ENCODE peak calls at places on chromosomes 6 and 20, in nine cellular contexts. One of them, this sample, is unnamed. For H3K9me3, the result is how much of the 10 kb centered on the place peaks cover.

GRCh38 chr20:5833309-5833941 is 83.2 kb downstream of the SHLD1 start:
- DNase-seq in left ventricle myocardium inferior: no peak
- DNase-seq in small intestine: peak
- DNase-seq in lower lobe of right lung: no peak
- DNase-seq in uterus: no peak
- DNase-seq in mammary epithelial cell: no peak
- DNase-seq in sigmoid colon: no peak
- DNase-seq in astrocyte: no peak
- DNase-seq in stomach: no peak
- DNase-seq in this sample: no peak

GRCh38 chr6:24910331-24910849 is 25.4 kb downstream of the RIPOR2 start:
- DNase-seq in left ventricle myocardium inferior: peak
- DNase-seq in small intestine: no peak
- DNase-seq in lower lobe of right lung: peak
- DNase-seq in uterus: peak
- DNase-seq in mammary epithelial cell: peak
- DNase-seq in sigmoid colon: no peak
- DNase-seq in astrocyte: no peak
- DNase-seq in stomach: no peak
- DNase-seq in this sample: peak

GRCh38 chr6:155523821-155524238 is 68.2 kb upstream of the NOX3 start:
- DNase-seq in left ventricle myocardium inferior: no peak
- DNase-seq in small intestine: no peak
- DNase-seq in lower lobe of right lung: no peak
- DNase-seq in uterus: no peak
- DNase-seq in mammary epithelial cell: no peak
- DNase-seq in sigmoid colon: no peak
- DNase-seq in astrocyte: no peak
- DNase-seq in stomach: no peak
- DNase-seq in this sample: no peak

GRCh38 chr20:11032611-11033010 is 358.8 kb upstream of the JAG1 start:
- DNase-seq in left ventricle myocardium inferior: no peak
- DNase-seq in small intestine: no peak
- DNase-seq in lower lobe of right lung: no peak
- DNase-seq in uterus: no peak
- DNase-seq in mammary epithelial cell: no peak
- DNase-seq in sigmoid colon: no peak
- DNase-seq in astrocyte: no peak
- DNase-seq in stomach: no peak
- DNase-seq in this sample: no peak

GRCh38 chr20:50724851-50725721 is 6.3 kb upstream of the PARD6B start:
- DNase-seq in left ventricle myocardium inferior: peak
- DNase-seq in small intestine: no peak
- DNase-seq in lower lobe of right lung: no peak
- DNase-seq in uterus: peak
- DNase-seq in mammary epithelial cell: peak
- DNase-seq in sigmoid colon: peak
- DNase-seq in astrocyte: peak
- DNase-seq in stomach: peak
- DNase-seq in this sample: no peak

GRCh38 chr6:109978174-109979032 is at the start of gene GPR6:
- DNase-seq in left ventricle myocardium inferior: peak
- DNase-seq in small intestine: peak
- DNase-seq in lower lobe of right lung: peak
- DNase-seq in uterus: peak
- DNase-seq in mammary epithelial cell: peak
- DNase-seq in sigmoid colon: no peak
- DNase-seq in astrocyte: peak
- DNase-seq in stomach: peak
- DNase-seq in this sample: no peak

GRCh38 chr20:48538856-48539255 is 288.9 kb downstream of the PREX1 start:
- DNase-seq in left ventricle myocardium inferior: no peak
- DNase-seq in small intestine: no peak
- DNase-seq in lower lobe of right lung: no peak
- DNase-seq in uterus: no peak
- DNase-seq in mammary epithelial cell: peak
- DNase-seq in sigmoid colon: no peak
- DNase-seq in astrocyte: peak
- DNase-seq in stomach: no peak
- DNase-seq in this sample: no peak

GRCh38 chr6:63458480-63459115 is 113.7 kb upstream of the LOC128125822 start:
- DNase-seq in left ventricle myocardium inferior: no peak
- DNase-seq in small intestine: peak
- DNase-seq in lower lobe of right lung: no peak
- DNase-seq in uterus: no peak
- DNase-seq in mammary epithelial cell: no peak
- DNase-seq in sigmoid colon: no peak
- DNase-seq in astrocyte: no peak
- DNase-seq in stomach: no peak
- DNase-seq in this sample: no peak

GRCh38 chr6:34238507-34239239 is 2.0 kb downstream of the HMGA1 start:
- DNase-seq in left ventricle myocardium inferior: no peak
- DNase-seq in small intestine: no peak
- DNase-seq in lower lobe of right lung: peak
- DNase-seq in uterus: no peak
- DNase-seq in mammary epithelial cell: no peak
- DNase-seq in sigmoid colon: peak
- DNase-seq in astrocyte: no peak
- DNase-seq in stomach: no peak
- DNase-seq in this sample: no peak

GRCh38 chr6:111914617-111915016 is 41.4 kb upstream of the FYN start:
- DNase-seq in left ventricle myocardium inferior: no peak
- DNase-seq in small intestine: no peak
- DNase-seq in lower lobe of right lung: no peak
- DNase-seq in uterus: no peak
- DNase-seq in mammary epithelial cell: no peak
- DNase-seq in sigmoid colon: no peak
- DNase-seq in astrocyte: no peak
- DNase-seq in stomach: no peak
- DNase-seq in this sample: no peak

GRCh38 chr6:111918825-111919224 is 45.6 kb upstream of the FYN start:
- DNase-seq in left ventricle myocardium inferior: peak
- DNase-seq in small intestine: no peak
- DNase-seq in lower lobe of right lung: no peak
- DNase-seq in uterus: peak
- DNase-seq in mammary epithelial cell: no peak
- DNase-seq in sigmoid colon: no peak
- DNase-seq in astrocyte: peak
- DNase-seq in stomach: no peak
- DNase-seq in this sample: no peak

GRCh38 chr6:111912904-111913303 is 39.7 kb upstream of the FYN start:
- DNase-seq in left ventricle myocardium inferior: no peak
- DNase-seq in small intestine: no peak
- DNase-seq in lower lobe of right lung: no peak
- DNase-seq in uterus: no peak
- DNase-seq in mammary epithelial cell: no peak
- DNase-seq in sigmoid colon: no peak
- DNase-seq in astrocyte: no peak
- DNase-seq in stomach: no peak
- DNase-seq in this sample: no peak

GRCh38 chr6:111920581-111920980 is 47.3 kb upstream of the FYN start:
- DNase-seq in left ventricle myocardium inferior: no peak
- DNase-seq in small intestine: no peak
- DNase-seq in lower lobe of right lung: no peak
- DNase-seq in uterus: no peak
- DNase-seq in mammary epithelial cell: no peak
- DNase-seq in sigmoid colon: no peak
- DNase-seq in astrocyte: no peak
- DNase-seq in stomach: no peak
- DNase-seq in this sample: no peak

GRCh38 chr6:111916747-111917146 is 43.5 kb upstream of the FYN start:
- DNase-seq in left ventricle myocardium inferior: no peak
- DNase-seq in small intestine: no peak
- DNase-seq in lower lobe of right lung: no peak
- DNase-seq in uterus: no peak
- DNase-seq in mammary epithelial cell: peak
- DNase-seq in sigmoid colon: no peak
- DNase-seq in astrocyte: no peak
- DNase-seq in stomach: no peak
- DNase-seq in this sample: no peak
- H3K27ac ChIP-seq in left ventricle myocardium inferior: no peak
- H3K27ac ChIP-seq in small intestine: no peak
- H3K27ac ChIP-seq in lower lobe of right lung: no peak
- H3K27ac ChIP-seq in uterus: no peak
- H3K27ac ChIP-seq in mammary epithelial cell: no peak
- H3K27ac ChIP-seq in sigmoid colon: no peak
- H3K27ac ChIP-seq in astrocyte: no peak
- H3K27ac ChIP-seq in stomach: no peak
- H3K27ac ChIP-seq in this sample: no peak

GRCh38 chr20:29299811-29300578 is 1957.5 kb upstream of the DEFB115 start:
- DNase-seq in left ventricle myocardium inferior: no peak
- DNase-seq in small intestine: no peak
- DNase-seq in lower lobe of right lung: no peak
- DNase-seq in uterus: no peak
- DNase-seq in mammary epithelial cell: no peak
- DNase-seq in sigmoid colon: peak
- DNase-seq in astrocyte: no peak
- DNase-seq in stomach: no peak
- DNase-seq in this sample: no peak

GRCh38 chr20:29296256-29297230 is 1960.9 kb upstream of the DEFB115 start:
- DNase-seq in left ventricle myocardium inferior: no peak
- DNase-seq in small intestine: no peak
- DNase-seq in lower lobe of right lung: no peak
- DNase-seq in uterus: no peak
- DNase-seq in mammary epithelial cell: no peak
- DNase-seq in sigmoid colon: no peak
- DNase-seq in astrocyte: no peak
- DNase-seq in stomach: no peak
- DNase-seq in this sample: no peak

GRCh38 chr20:29297411-29298270 is 1959.8 kb upstream of the DEFB115 start:
- DNase-seq in left ventricle myocardium inferior: no peak
- DNase-seq in small intestine: no peak
- DNase-seq in lower lobe of right lung: no peak
- DNase-seq in uterus: no peak
- DNase-seq in mammary epithelial cell: no peak
- DNase-seq in sigmoid colon: peak
- DNase-seq in astrocyte: no peak
- DNase-seq in stomach: no peak
- DNase-seq in this sample: no peak

GRCh38 chr20:29298759-29299613 is 1958.5 kb upstream of the DEFB115 start:
- DNase-seq in left ventricle myocardium inferior: no peak
- DNase-seq in small intestine: no peak
- DNase-seq in lower lobe of right lung: no peak
- DNase-seq in uterus: no peak
- DNase-seq in mammary epithelial cell: no peak
- DNase-seq in sigmoid colon: peak
- DNase-seq in astrocyte: peak
- DNase-seq in stomach: no peak
- DNase-seq in this sample: no peak

DNA sequence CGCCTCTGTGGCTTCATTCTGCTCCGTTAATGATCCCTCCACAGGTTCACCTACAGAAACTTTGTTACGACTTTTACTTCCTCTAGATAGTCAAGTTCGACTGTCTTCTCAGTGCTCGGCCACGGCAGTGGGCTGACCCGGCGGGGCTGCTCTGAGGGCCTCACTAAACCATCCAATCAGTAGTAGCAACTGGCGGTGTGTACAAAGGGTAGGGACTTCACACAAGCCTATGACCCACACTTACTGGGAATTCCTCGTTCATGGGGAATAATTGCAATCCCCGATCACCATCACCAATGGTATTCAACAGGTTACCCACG is 1959.2 kb upstream of the DEFB115 start:
- DNase-seq in left ventricle myocardium inferior: no peak
- DNase-seq in small intestine: no peak
- DNase-seq in lower lobe of right lung: no peak
- DNase-seq in uterus: no peak
- DNase-seq in mammary epithelial cell: no peak
- DNase-seq in sigmoid colon: no peak
- DNase-seq in astrocyte: no peak
- DNase-seq in stomach: no peak
- DNase-seq in this sample: no peak
- H3K9me3 ChIP-seq in left ventricle myocardium inferior: half or more
- H3K9me3 ChIP-seq in small intestine: under half
- H3K9me3 ChIP-seq in lower lobe of right lung: under half
- H3K9me3 ChIP-seq in uterus: under half
- H3K9me3 ChIP-seq in mammary epithelial cell: half or more
- H3K9me3 ChIP-seq in sigmoid colon: under half
- H3K9me3 ChIP-seq in astrocyte: under half
- H3K9me3 ChIP-seq in stomach: half or more
- H3K9me3 ChIP-seq in this sample: under half

DNA sequence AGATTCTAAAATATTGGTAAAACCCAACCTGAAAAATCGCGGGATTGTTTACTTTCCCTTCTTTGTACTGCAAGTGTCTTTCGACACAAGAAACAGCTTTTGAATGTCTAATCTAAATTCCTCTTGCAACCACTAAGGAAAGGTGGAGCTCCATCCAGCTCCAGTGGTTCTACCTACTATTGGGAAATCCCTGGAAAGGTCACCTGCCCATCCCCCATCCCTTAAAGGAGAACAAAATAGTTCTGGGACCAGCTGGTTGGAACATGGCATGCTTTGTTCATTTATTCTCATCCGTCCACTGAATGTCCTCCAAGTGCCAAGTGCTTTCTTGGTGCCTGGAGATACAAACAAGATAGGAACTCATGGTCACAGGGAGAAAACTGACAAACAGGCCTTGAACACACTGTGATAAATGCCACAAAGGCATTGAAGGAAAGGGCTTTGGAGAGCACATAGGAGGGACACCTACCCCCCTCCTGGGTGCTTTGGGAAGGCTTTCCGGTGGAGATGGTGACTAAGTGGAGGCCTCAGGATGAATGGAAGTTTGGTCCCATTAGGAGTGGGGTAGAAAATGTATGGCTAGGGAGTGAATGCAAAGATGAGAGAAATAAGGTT is 2.3 kb upstream of the CITED2 start:
- DNase-seq in left ventricle myocardium inferior: no peak
- DNase-seq in small intestine: peak
- DNase-seq in lower lobe of right lung: no peak
- DNase-seq in uterus: peak
- DNase-seq in mammary epithelial cell: peak
- DNase-seq in sigmoid colon: peak
- DNase-seq in astrocyte: peak
- DNase-seq in stomach: peak
- DNase-seq in this sample: no peak
- H3K4me3 ChIP-seq in left ventricle myocardium inferior: peak
- H3K4me3 ChIP-seq in small intestine: no peak
- H3K4me3 ChIP-seq in lower lobe of right lung: peak
- H3K4me3 ChIP-seq in uterus: peak
- H3K4me3 ChIP-seq in mammary epithelial cell: peak
- H3K4me3 ChIP-seq in sigmoid colon: peak
- H3K4me3 ChIP-seq in astrocyte: peak
- H3K4me3 ChIP-seq in stomach: peak
- H3K4me3 ChIP-seq in this sample: no peak

DNA sequence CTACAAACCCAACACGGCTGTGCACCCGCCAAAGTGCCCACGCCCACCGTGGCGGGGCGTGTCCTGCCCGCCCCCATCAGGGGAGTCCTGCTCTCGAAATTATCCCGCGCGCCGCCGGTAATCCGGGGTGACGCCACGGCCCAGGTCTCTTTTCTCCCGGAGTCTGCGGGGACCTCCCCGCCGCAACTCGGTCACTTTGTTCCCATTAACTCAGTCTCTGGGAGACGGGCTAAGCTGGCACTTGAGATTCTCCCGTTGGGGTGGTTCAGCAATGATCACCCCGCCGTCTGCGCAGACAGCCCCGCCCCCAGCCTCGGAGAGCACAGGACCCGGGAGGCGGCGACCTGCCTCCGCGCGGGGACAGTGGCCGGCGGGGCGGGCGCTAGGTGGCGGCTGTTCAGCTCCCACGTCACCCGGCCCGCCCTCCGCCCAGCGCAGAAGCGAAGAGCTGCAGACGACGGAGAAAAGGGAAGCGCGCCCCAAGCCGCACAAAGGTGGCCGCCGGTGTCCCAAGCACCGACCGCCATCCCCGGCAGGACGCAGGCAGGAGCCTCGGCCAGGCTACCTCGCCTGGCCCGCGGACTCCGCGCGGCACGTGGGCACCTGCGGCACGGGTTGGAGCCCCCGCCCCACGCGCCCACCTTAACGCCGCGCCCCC is 31.5 kb downstream of the SF3B5 start:
- DNase-seq in left ventricle myocardium inferior: peak
- DNase-seq in small intestine: peak
- DNase-seq in lower lobe of right lung: peak
- DNase-seq in uterus: peak
- DNase-seq in mammary epithelial cell: peak
- DNase-seq in sigmoid colon: peak
- DNase-seq in astrocyte: no peak
- DNase-seq in stomach: peak
- DNase-seq in this sample: peak
- H3K27ac ChIP-seq in left ventricle myocardium inferior: peak
- H3K27ac ChIP-seq in small intestine: peak
- H3K27ac ChIP-seq in lower lobe of right lung: peak
- H3K27ac ChIP-seq in uterus: no peak
- H3K27ac ChIP-seq in mammary epithelial cell: no peak
- H3K27ac ChIP-seq in sigmoid colon: peak
- H3K27ac ChIP-seq in astrocyte: no peak
- H3K27ac ChIP-seq in stomach: peak
- H3K27ac ChIP-seq in this sample: peak

This sample was measured in CD8-positive, alpha-beta memory T cell.